ENCODE peak calls at places on chromosome 18, in ten cellular contexts. X is esophagus squamous epithelium, A is lower leg skin, R is A549, M is K562, Y is NB4, B is upper lobe of left lung, N is HCT116, S is sigmoid colon, Z is breast epithelium. D is an unnamed sample.

GRCh38 chr18:54964741-54965140 is 5.5 kb upstream of the CCDC68 start:
- DNase-seq in X (no peak), A (no peak), R (no peak), M (no peak), Y (no peak), B (no peak), N (no peak), S (no peak), Z (no peak), D (no peak)

GRCh38 chr18:31149351-31149750 is 13.3 kb downstream of the DSC1 start:
- DNase-seq in X (no peak), A (no peak), R (no peak), M (no peak), Y (no peak), B (no peak), N (no peak), S (no peak), Z (no peak), D (no peak)

GRCh38 chr18:77091366-77091765 is 41.2 kb downstream of the MBP start:
- DNase-seq in X (no peak), A (peak; percentile 80), R (no peak), M (no peak), Y (no peak), B (no peak), N (no peak), S (no peak), Z (no peak), D (no peak)

GRCh38 chr18:34224423-34225217 is at the start of gene NOL4:
- DNase-seq in X (no peak), A (peak; percentile 81), R (no peak), M (no peak), Y (no peak), B (peak; percentile 33), N (no peak), S (peak; percentile 67), Z (peak; percentile 53), D (peak; percentile 48)

GRCh38 chr18:43847164-43848091 is 570.1 kb upstream of the SYT4 start:
- DNase-seq in X (no peak), A (no peak), R (no peak), M (no peak), Y (no peak), B (no peak), N (no peak), S (no peak), Z (no peak), D (no peak)

GRCh38 chr18:33841221-33841967 is 263.4 kb downstream of the ASXL3 start:
- DNase-seq in X (no peak), A (no peak), R (no peak), M (no peak), Y (no peak), B (no peak), N (no peak), S (no peak), Z (no peak), D (no peak)

GRCh38 chr18:76985156-76985950 is 147.2 kb downstream of the MBP start:
- DNase-seq in X (no peak), A (peak; percentile 59), R (no peak), M (no peak), Y (no peak), B (no peak), N (no peak), S (no peak), Z (no peak), D (no peak)

GRCh38 chr18:7221424-7222155 is 9.3 kb upstream of the LRRC30 start:
- DNase-seq in X (no peak), A (no peak), R (peak; percentile 26), M (peak; percentile 39), Y (peak; percentile 63), B (peak; percentile 49), N (peak; percentile 16), S (no peak), Z (no peak), D (no peak)

GRCh38 chr18:77676901-77677300 is 427.3 kb downstream of the GALR1 start:
- DNase-seq in X (no peak), A (no peak), R (no peak), M (no peak), Y (no peak), B (no peak), N (no peak), S (no peak), Z (no peak), D (no peak)

GRCh38 chr18:3175195-3175758 is 44.5 kb downstream of the MYOM1 start:
- DNase-seq in X (no peak), A (no peak), R (no peak), M (no peak), Y (no peak), B (no peak), N (no peak), S (no peak), Z (no peak), D (no peak)

GRCh38 chr18:3367491-3368091 is 82.4 kb upstream of the TGIF1 start:
- DNase-seq in X (no peak), A (peak; percentile 6), R (no peak), M (no peak), Y (no peak), B (no peak), N (no peak), S (no peak), Z (no peak), D (no peak)

GRCh38 chr18:48075707-48076093 is 145.2 kb upstream of the SMAD2 start:
- DNase-seq in X (no peak), A (no peak), R (no peak), M (no peak), Y (no peak), B (no peak), N (no peak), S (no peak), Z (no peak), D (no peak)

GRCh38 chr18:46343940-46344372 is 239.8 kb downstream of the HAUS1 start:
- DNase-seq in X (no peak), A (peak; percentile 87), R (no peak), M (peak; percentile 10), Y (peak; percentile 29), B (peak; percentile 59), N (no peak), S (peak; percentile 65), Z (no peak), D (no peak)

GRCh38 chr18:57208056-57208455 is 61.2 kb downstream of the BOD1L2 start:
- DNase-seq in X (no peak), A (no peak), R (no peak), M (no peak), Y (no peak), B (no peak), N (no peak), S (no peak), Z (no peak), D (no peak)

GRCh38 chr18:79857082-79857661 is 59.4 kb downstream of the KCNG2 start:
- DNase-seq in X (no peak), A (peak; percentile 80), R (peak; percentile 31), M (peak; percentile 17), Y (peak; percentile 44), B (no peak), N (no peak), S (no peak), Z (peak; percentile 85), D (no peak)

GRCh38 chr18:48832961-48833700 is 117.6 kb downstream of the SMAD7 start:
- DNase-seq in X (no peak), A (peak; percentile 82), R (peak; percentile 19), M (no peak), Y (peak; percentile 69), B (peak; percentile 77), N (peak; percentile 84), S (no peak), Z (peak; percentile 57), D (peak; percentile 57)

GRCh38 chr18:24860978-24861680 is 400.7 kb downstream of the HRH4 start:
- DNase-seq in X (no peak), A (no peak), R (no peak), M (no peak), Y (no peak), B (no peak), N (no peak), S (no peak), Z (no peak), D (no peak)
- TF ChIP-seq POLR2A in X (no peak), A (no peak), R (no peak), M (no peak), Y (no peak), B (no peak), N (no peak), S (no peak), Z (no peak), D (no peak)

DNA sequence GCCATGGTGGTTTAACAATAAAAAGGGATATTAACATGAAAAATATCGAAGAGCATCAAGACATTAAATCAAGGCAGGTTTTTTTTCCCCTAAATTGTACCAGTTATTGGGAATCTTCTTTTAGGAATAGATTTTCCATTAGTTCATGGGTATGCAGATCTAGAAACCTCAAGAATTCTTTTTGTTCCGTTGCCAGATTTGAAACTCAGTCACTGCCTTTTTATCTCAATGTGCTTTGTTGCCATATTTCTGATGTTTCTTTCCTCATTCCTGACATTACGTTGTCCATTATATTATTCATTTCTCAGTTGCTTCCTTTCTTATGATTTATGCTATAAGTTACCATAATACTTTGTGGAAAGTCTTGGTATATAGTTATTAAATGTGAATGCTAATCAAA is 162.2 kb downstream of the CD226 start:
- DNase-seq in X (no peak), A (no peak), R (no peak), M (no peak), Y (no peak), B (no peak), N (no peak), S (no peak), Z (no peak), D (no peak)
- TF ChIP-seq POLR2A in X (no peak), A (no peak), R (no peak), M (no peak), Y (no peak), B (no peak), N (no peak), S (no peak), Z (no peak), D (no peak)

GRCh38 chr18:8620845-8621244 is 11.6 kb downstream of the RAB12 start:
- DNase-seq in X (no peak), A (no peak), R (no peak), M (no peak), Y (no peak), B (no peak), N (no peak), S (no peak), Z (no peak), D (no peak)
- TF ChIP-seq POLR2A in X (no peak), A (no peak), R (no peak), M (no peak), Y (no peak), B (no peak), N (no peak), S (no peak), Z (no peak), D (no peak)

DNA sequence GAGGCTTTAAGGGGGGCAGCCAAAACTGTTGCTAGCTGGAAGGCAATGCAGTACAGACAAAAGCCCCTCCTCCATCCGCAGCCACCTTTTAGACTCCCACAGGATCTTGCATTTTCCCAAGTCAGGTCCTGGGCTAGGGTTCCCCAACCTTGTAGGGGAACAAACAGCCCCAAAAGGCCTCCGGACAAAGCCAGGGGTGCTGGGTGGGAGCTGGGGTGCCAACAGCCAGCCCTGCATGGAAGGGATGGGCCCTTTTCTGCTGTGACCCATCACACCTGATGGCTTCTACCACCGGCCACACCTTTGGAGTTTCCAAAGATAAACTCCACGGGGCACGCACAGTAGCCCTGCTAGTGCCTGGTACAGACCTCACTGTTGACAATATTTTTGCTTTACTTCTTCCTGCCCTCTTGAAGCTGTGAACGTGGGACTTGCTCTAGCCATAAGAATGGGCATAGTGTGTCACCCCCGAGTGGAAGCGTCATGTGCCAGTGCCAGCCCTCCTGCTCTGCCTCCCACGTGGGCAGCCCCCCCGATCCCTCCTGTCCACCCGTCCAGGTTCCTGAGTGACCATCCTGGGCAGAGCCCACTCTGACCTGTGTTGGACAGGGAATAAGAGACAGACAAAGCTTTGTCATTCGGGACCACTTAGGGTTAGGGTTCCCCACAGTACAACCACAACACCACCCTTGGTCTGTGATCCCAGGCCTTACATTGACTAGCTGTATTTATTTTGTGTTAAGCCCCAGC is 18.8 kb downstream of the TUBB6 start:
- DNase-seq in X (no peak), A (peak; percentile 71), R (no peak), M (no peak), Y (no peak), B (no peak), N (no peak), S (peak; percentile 60), Z (no peak), D (no peak)
- TF ChIP-seq POLR2A in X (no peak), A (no peak), R (no peak), M (peak; percentile 42), Y (no peak), B (no peak), N (no peak), S (no peak), Z (no peak), D (no peak)